ENCODE peak calls at places on chromosomes 16 and 17, in eight cellular contexts. B, H, V, U, P, X, F and K are unnamed samples.

GRCh38 chr16:54875443-54875842 is 55.2 kb upstream of the IRX5 start:
- DNase-seq in B (no peak), H (no peak), V (no peak), U (no peak), P (no peak), X (no peak), F (no peak), K (no peak)

GRCh38 chr17:58534901-58535421 is 20.5 kb upstream of the MTMR4 start:
- DNase-seq in B (no peak), H (no peak), V (no peak), U (no peak), P (no peak), X (no peak), F (no peak), K (no peak)

GRCh38 chr17:44308320-44308818 is at the start of gene RUNDC3A:
- DNase-seq in B (peak), H (peak), V (peak), U (peak), P (peak), X (peak), F (peak), K (peak)

GRCh38 chr16:9053006-9053601 is 38.3 kb upstream of the HAPSTR1 start:
- DNase-seq in B (no peak), H (peak), V (no peak), U (peak), P (peak), X (no peak), F (no peak), K (peak)

GRCh38 chr17:73432624-73433190 is 120.9 kb upstream of the CDC42EP4 start:
- DNase-seq in B (no peak), H (no peak), V (no peak), U (no peak), P (no peak), X (no peak), F (no peak), K (no peak)

GRCh38 chr17:79201119-79201518 is 126.5 kb downstream of the ENGASE start:
- DNase-seq in B (no peak), H (no peak), V (no peak), U (no peak), P (no peak), X (no peak), F (no peak), K (no peak)

GRCh38 chr17:10119203-10120112 is 78.9 kb downstream of the GAS7 start:
- DNase-seq in B (peak), H (peak), V (peak), U (no peak), P (no peak), X (no peak), F (no peak), K (peak)

GRCh38 chr16:82195917-82196494 is 26.0 kb upstream of the MPHOSPH6 start:
- DNase-seq in B (no peak), H (no peak), V (no peak), U (no peak), P (no peak), X (no peak), F (no peak), K (no peak)

GRCh38 chr17:15957608-15958307 is 12.8 kb downstream of the ADORA2B start:
- DNase-seq in B (no peak), H (peak), V (no peak), U (no peak), P (no peak), X (no peak), F (no peak), K (no peak)

GRCh38 chr17:2178798-2179505 is 124.0 kb downstream of the HIC1 start:
- DNase-seq in B (no peak), H (no peak), V (no peak), U (peak), P (peak), X (peak), F (no peak), K (peak)

GRCh38 chr17:66002063-66002585 is 189.8 kb downstream of the CEP112 start:
- DNase-seq in B (no peak), H (no peak), V (no peak), U (no peak), P (no peak), X (no peak), F (no peak), K (no peak)
- H3K27ac ChIP-seq in B (no peak), H (no peak), V (no peak), U (no peak), P (no peak), X (no peak), F (no peak), K (no peak)

DNA sequence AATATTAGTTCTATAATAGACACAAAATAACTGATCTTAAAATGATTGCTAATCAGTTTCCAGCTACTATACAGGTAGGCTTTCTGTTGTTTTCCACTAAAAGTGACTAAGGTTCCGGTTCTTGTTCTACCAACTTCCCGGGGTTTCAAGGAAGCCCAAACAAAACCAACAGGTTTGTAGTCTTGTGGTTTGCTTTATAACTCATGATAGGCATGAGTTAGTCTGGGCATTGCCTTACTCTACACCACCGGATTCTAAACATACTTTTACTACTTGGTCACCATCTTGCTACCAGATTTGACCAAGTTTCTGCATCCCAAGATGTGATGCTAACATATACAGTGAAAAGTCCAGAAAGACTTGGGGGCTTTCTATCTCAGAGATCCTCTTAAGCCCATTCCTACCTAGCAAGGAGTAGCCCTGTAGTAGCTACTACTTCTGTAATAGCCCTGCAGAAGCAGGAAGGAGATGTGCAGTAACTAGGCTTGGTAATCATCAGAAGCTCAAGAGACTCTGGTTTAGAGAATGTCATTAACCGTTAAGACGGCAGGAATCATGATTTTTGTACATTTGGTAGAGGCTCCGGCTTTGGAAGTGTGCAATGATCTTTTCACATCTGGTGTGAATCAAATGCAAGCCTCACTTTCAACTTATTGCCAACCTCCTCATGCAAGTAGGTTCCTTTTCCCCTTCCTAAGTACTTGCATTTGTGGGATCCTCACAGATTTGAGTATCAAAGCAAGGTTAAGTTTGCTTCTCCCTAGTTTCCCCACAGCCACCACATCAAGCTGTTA is 1.6 kb downstream of the FAM117A start:
- DNase-seq in B (no peak), H (no peak), V (no peak), U (no peak), P (no peak), X (no peak), F (no peak), K (no peak)
- H3K27ac ChIP-seq in B (peak), H (peak), V (no peak), U (no peak), P (peak), X (no peak), F (peak), K (no peak)

DNA sequence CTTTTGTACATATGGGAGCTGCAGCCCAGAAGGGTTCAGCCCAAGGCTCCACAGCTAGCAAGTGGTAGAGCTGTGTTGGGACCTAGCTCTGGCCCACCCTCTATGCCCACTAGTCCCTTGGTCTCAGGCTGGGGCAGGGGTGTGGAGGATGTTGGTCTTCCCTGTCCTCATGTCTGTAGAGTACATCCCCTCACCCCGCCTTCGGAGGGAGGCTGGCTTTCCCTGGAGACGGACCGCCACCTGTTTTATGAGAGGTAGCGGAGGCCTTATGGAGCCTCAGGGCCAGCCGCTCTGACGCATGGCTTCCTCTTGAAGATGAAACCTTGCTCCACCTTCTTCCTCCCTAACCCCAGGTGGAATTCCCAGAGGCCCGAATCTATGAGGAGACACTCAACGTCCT is 8.4 kb downstream of the TNFAIP1 start:
- DNase-seq in B (no peak), H (no peak), V (no peak), U (no peak), P (no peak), X (no peak), F (no peak), K (no peak)
- H3K27ac ChIP-seq in B (no peak), H (no peak), V (no peak), U (no peak), P (no peak), X (no peak), F (no peak), K (no peak)

DNA sequence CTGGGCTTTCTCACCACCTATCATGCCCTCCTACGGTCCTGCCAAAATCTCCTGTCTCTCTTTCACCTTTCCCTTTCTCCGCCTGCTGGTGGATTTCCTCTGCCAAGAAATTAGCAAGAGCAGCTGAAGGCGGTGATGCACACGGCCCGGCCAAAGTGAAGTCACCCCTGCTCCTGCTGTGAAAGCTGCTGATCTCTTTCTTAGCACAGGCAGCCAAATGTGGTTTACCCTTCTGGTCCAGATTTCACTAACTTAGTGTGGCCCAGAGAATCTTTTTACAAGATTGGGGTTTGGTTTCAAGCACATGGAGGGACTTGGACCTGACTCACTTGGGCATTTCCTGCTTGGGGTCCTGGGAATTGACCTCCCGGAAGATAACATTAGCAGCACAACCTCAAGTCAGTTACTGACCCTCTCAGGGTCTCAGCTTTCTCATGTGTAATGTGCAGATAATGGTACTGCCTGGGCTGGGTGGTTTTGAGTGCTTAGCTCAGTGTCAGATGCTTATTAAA is 155.7 kb downstream of the SOCS1 start:
- DNase-seq in B (peak), H (peak), V (no peak), U (peak), P (no peak), X (no peak), F (peak), K (no peak)
- H3K27ac ChIP-seq in B (peak), H (peak), V (peak), U (peak), P (peak), X (no peak), F (no peak), K (peak)

DNA sequence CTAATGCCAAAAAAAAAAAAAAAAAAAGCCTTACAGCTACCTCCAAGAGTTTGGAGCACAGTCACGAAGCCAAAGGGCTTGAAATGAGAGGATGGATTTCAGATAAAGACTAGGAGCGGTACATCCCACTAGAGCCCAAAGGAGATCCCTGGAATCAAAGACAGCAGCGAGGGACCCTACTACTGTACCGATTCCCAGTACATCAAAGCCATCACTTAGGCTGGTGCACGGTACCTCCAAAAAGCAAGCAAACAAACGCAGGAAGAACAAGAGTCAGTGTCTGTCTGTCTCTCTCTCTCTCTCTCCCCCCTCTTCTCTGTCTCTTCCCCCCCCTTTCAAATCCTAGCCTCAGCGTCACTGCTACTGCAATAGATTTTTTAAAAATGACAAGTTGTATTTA is 12.3 kb upstream of the ZFHX3 start:
- DNase-seq in B (no peak), H (peak), V (no peak), U (no peak), P (no peak), X (no peak), F (no peak), K (no peak)
- H3K27ac ChIP-seq in B (no peak), H (peak), V (no peak), U (peak), P (peak), X (no peak), F (no peak), K (no peak)

DNA sequence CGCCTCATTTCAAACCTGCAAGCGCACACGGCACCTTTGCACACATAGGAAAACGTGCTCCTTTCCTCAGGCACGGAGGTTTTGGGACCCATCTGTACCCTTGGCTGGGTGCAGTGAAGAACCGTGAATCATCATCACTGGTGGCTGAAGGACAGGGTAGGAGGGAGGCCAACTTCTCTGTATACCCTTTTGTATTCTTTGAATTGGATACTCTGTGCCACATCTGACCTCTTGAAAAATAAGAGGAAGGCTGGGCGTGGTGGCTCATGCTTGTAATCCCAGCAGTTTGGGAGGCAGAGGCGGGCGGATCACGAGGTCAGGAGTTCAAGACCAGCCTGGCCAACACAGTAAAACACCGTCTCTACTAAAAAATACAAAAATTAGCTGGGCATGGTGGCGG is 11.7 kb downstream of the GPRC5B start:
- DNase-seq in B (no peak), H (no peak), V (no peak), U (no peak), P (no peak), X (peak), F (no peak), K (no peak)
- H3K27ac ChIP-seq in B (no peak), H (no peak), V (no peak), U (no peak), P (peak), X (peak), F (no peak), K (no peak)

DNA sequence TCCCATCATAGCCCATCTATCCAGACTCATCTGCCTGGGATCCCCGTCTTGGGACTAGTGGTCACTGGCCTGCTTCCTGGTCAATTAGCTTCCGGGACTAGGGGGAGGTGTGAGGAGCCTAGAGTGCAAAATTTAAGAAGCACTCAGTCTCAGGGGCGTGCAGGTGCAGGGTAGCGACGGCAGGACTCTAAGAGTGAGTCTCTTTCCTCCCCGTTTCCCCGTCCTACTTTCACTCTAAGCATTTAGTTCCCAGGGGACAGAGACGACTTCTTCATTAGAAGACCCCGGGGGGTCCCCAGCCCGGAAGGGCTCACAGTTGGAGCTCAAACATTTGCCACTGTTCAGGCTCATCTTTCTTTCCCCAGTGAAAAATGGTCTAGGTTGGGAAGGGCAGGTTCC is 677 bp upstream of the ZNHIT3 start:
- DNase-seq in B (no peak), H (no peak), V (no peak), U (no peak), P (no peak), X (no peak), F (no peak), K (no peak)
- H3K27ac ChIP-seq in B (peak), H (peak), V (peak), U (peak), P (peak), X (peak), F (peak), K (peak)

DNA sequence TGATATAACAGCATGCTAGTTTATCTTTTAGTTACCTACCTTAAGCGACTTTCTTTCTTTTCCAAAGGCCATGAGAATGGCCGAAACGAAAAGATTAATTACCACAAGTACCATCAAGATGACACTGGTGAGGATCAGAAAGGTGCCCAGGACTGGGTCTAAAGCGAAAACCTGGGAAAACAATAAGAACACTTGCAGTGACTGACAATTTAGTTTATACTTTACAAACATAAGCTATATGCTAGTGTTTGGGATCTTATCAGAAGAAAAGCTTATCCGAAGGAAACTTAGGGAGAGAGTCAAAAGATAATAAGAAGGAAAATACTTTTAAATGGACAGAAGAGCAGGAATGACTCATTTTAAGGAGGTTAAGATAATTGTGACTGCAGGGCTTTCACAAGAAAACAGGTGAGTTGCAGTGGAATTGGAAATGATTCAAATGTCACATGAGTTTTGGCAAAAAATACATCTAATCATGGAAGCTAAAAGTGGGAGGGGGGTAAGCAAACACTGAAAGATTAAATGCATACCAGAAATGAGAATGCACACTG is 34.8 kb downstream of the IST1 start:
- DNase-seq in B (no peak), H (no peak), V (no peak), U (no peak), P (no peak), X (no peak), F (no peak), K (no peak)
- H3K27ac ChIP-seq in B (no peak), H (peak), V (peak), U (no peak), P (peak), X (no peak), F (no peak), K (peak)